ENCODE peak calls at places on chromosomes 11 and 22, in seven cellular contexts. X is left ventricle myocardium inferior; O is heart right ventricle; T is CD8-positive, alpha-beta T cell; H is mesenchymal stem cell; W is gastrocnemius medialis; J is neural progenitor cell. U is an unnamed sample.

GRCh38 chr11:27205269-27205668 is 157.7 kb downstream of the CCDC34 start:
- DNase-seq in X (no peak), O (no peak), J (no peak), T (no peak), W (no peak), H (peak; percentile 29), U (no peak)

GRCh38 chr11:90220391-90220790 is 2.5 kb downstream of the CHORDC1 start:
- DNase-seq in J (no peak), H (peak; percentile 41), O (no peak), W (no peak), X (no peak), T (no peak), U (peak; percentile 61)

GRCh38 chr11:8652140-8652539 is 30.3 kb downstream of the TRIM66 start:
- DNase-seq in O (no peak), H (peak; percentile 89), J (no peak), W (peak; percentile 43), X (no peak), T (no peak), U (peak; percentile 89)

GRCh38 chr11:124640660-124641059 is 18.0 kb downstream of the TBRG1 start:
- DNase-seq in J (no peak), H (no peak), T (no peak), O (no peak), W (no peak), X (no peak), U (peak; percentile 34)

GRCh38 chr11:75492181-75492820 is 33.4 kb downstream of the GDPD5 start:
- DNase-seq in J (no peak), X (no peak), O (no peak), H (no peak), W (no peak), T (peak; percentile 69), U (peak; percentile 14)

GRCh38 chr11:60377737-60378136 is 595 bp upstream of the MS4A7 start:
- DNase-seq in T (no peak), J (no peak), X (peak; percentile 42), H (no peak), W (peak; percentile 53), O (peak; percentile 50), U (no peak)

GRCh38 chr11:95084509-95084908 is 5.1 kb upstream of the ENDOD1 start:
- DNase-seq in W (no peak), H (no peak), O (no peak), X (no peak), T (no peak), J (no peak), U (peak; percentile 72)

GRCh38 chr11:112584674-112585073 is 324.0 kb upstream of the PLET1 start:
- DNase-seq in W (no peak), X (no peak), T (no peak), H (no peak), J (peak; percentile 54), O (no peak), U (peak; percentile 10)

GRCh38 chr22:40853330-40853729 is 3.1 kb downstream of the ST13 start:
- DNase-seq in J (no peak), O (no peak), H (no peak), X (no peak), W (no peak), T (no peak), U (no peak)

DNA sequence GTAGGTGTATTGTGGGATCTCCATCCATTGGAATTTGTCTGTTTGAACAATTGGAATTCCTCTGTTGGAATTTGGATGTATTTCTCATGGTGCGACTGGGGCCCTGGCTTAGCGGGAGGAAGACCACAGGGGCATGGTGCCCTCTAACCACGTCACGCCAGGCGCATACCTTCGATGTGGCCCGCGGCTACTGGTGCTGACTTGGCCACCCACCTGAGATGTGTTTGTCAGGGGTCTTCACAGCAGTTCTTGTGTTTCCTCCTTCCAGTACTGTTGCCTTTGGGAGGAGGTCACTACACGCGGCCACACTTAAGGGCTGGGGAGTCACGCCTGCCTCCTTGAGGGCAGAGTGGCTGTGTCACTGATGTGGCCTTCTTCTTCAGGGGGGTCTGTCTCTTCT is 36.6 kb upstream of the GRAMD4 start:
- DNase-seq in O (no peak), T (no peak), H (no peak), J (no peak), X (peak; percentile 14), W (peak; percentile 8), U (no peak)
- H3K4me1 ChIP-seq in O (peaks cover 91% of the 10 kb centered on the region), T (peaks cover 12% of the 10 kb centered on the region), H (peaks cover 65% of the 10 kb centered on the region), J (peaks cover 16% of the 10 kb centered on the region), X (peaks cover 100% of the 10 kb centered on the region), W (peaks cover 55% of the 10 kb centered on the region), U (peaks cover 5% of the 10 kb centered on the region)

GRCh38 chr11:114172055-114172861 is 112.7 kb downstream of the ZBTB16 start:
- DNase-seq in J (no peak), W (peak; percentile 70), T (no peak), O (no peak), H (no peak), X (no peak), U (no peak)
- H3K27ac ChIP-seq in J (no peak overlapping the region), W (peak overlapping the region; percentile 99), T (peak overlapping the region; percentile 21), O (peak overlapping the region; percentile 97), H (no peak overlapping the region), X (peak overlapping the region; percentile 100), U (no peak overlapping the region)

DNA sequence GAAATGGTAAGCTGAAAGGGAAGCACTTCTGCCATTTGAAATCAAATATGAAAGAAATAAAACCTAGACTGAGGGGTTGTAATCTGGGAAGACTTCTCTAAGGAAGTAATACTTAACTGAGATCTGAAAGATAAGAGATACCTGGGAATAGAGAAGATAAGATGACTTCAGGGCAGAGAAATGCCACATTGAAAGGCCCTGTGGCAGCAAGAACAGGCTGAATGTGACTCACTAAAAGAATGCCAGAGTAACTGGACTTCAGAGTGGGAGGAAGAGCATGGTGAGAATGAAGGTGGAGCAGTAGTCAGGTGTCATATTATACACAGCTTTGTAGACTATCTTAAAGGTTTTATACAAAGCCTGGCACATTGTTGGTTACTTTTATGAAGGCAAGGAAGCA is 17.6 kb downstream of the CALCA start:
- DNase-seq in H (no peak), O (no peak), T (no peak), X (no peak), J (no peak), W (no peak), U (no peak)
- H3K4me1 ChIP-seq in H (no peaks in the 10 kb centered on the region), O (no peaks in the 10 kb centered on the region), T (no peaks in the 10 kb centered on the region), X (no peaks in the 10 kb centered on the region), J (no peaks in the 10 kb centered on the region), W (no peaks in the 10 kb centered on the region), U (no peaks in the 10 kb centered on the region)

GRCh38 chr22:37426532-37427127 is 649 bp downstream of the ELFN2 start:
- DNase-seq in W (no peak), J (no peak), X (no peak), O (no peak), H (no peak), T (no peak), U (no peak)
- H3K27ac ChIP-seq in W (no peak overlapping the region), J (no peak overlapping the region), X (no peak overlapping the region), O (no peak overlapping the region), H (peak overlapping the region; percentile 34), T (no peak overlapping the region), U (peak overlapping the region; percentile 44)

DNA sequence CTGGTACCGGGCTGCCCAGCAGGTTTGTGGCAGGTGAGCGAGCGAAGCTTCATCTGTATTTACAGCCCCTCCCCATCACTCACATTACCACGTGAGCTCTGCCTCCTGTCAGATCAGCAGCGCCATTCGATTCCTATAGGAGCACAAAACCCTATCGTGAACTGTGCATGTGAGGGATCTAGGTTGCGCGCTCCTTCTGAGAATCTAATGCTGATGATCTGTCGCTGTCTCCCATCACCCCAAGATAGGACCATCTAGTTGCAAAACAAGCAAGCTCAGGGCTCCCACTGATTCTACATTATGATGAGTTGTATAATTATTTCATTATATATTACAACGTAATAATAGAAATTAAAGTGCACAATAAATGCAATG is 15.8 kb upstream of the VSIG10L2 start:
- DNase-seq in O (no peak), X (no peak), W (no peak), J (no peak), H (no peak), T (no peak), U (no peak)
- H3K4me1 ChIP-seq in O (no peaks in the 10 kb centered on the region), X (no peaks in the 10 kb centered on the region), W (no peaks in the 10 kb centered on the region), J (peaks cover 6% of the 10 kb centered on the region), H (no peaks in the 10 kb centered on the region), T (no peaks in the 10 kb centered on the region), U (no peaks in the 10 kb centered on the region)